ENCODE peak calls at places on chromosome 10, in six cellular contexts. One of them, this sample, is unnamed.

GRCh38 chr10:11238893-11239292 is 221.2 kb downstream of the CELF2 start:
- DNase-seq in keratinocyte: no peak
- DNase-seq in colonic mucosa: no peak
- DNase-seq in left ventricle myocardium inferior: no peak
- DNase-seq in Caco-2: no peak
- DNase-seq in GM06990: no peak
- DNase-seq in this sample: no peak

GRCh38 chr10:48587101-48587500 is 17.8 kb downstream of the ARHGAP22 start:
- DNase-seq in GM06990: no peak
- DNase-seq in colonic mucosa: no peak
- DNase-seq in Caco-2: no peak
- DNase-seq in keratinocyte: no peak
- DNase-seq in left ventricle myocardium inferior: no peak
- DNase-seq in this sample: no peak

GRCh38 chr10:3893904-3894563 is 109.0 kb upstream of the KLF6 start:
- DNase-seq in left ventricle myocardium inferior: no peak
- DNase-seq in keratinocyte: no peak
- DNase-seq in Caco-2: no peak
- DNase-seq in colonic mucosa: no peak
- DNase-seq in GM06990: no peak
- DNase-seq in this sample: no peak

GRCh38 chr10:126090911-126091728 is 194.8 kb downstream of the FANK1 start:
- DNase-seq in Caco-2: no peak
- DNase-seq in keratinocyte: peak; percentile 84
- DNase-seq in left ventricle myocardium inferior: no peak
- DNase-seq in colonic mucosa: no peak
- DNase-seq in GM06990: no peak
- DNase-seq in this sample: peak; percentile 91

GRCh38 chr10:74189999-74190421 is 39.0 kb downstream of the ADK start:
- DNase-seq in GM06990: no peak
- DNase-seq in Caco-2: peak; percentile 64
- DNase-seq in keratinocyte: no peak
- DNase-seq in colonic mucosa: no peak
- DNase-seq in left ventricle myocardium inferior: no peak
- DNase-seq in this sample: peak; percentile 96

GRCh38 chr10:122544493-122544892 is 16.1 kb upstream of the DMBT1 start:
- DNase-seq in GM06990: no peak
- DNase-seq in left ventricle myocardium inferior: no peak
- DNase-seq in keratinocyte: no peak
- DNase-seq in Caco-2: no peak
- DNase-seq in colonic mucosa: no peak
- DNase-seq in this sample: no peak

GRCh38 chr10:35328404-35329037 is 7.8 kb upstream of the CCNY start:
- DNase-seq in GM06990: no peak
- DNase-seq in colonic mucosa: no peak
- DNase-seq in left ventricle myocardium inferior: no peak
- DNase-seq in Caco-2: no peak
- DNase-seq in keratinocyte: no peak
- DNase-seq in this sample: peak; percentile 70

GRCh38 chr10:3708830-3709229 is 76.2 kb downstream of the KLF6 start:
- DNase-seq in GM06990: no peak
- DNase-seq in left ventricle myocardium inferior: no peak
- DNase-seq in colonic mucosa: no peak
- DNase-seq in keratinocyte: no peak
- DNase-seq in Caco-2: no peak
- DNase-seq in this sample: no peak

GRCh38 chr10:110404825-110405224 is 92.9 kb upstream of the DUSP5 start:
- DNase-seq in Caco-2: no peak
- DNase-seq in keratinocyte: no peak
- DNase-seq in colonic mucosa: no peak
- DNase-seq in left ventricle myocardium inferior: no peak
- DNase-seq in GM06990: no peak
- DNase-seq in this sample: no peak

GRCh38 chr10:107671968-107672367 is 507.5 kb upstream of the SORCS1 start:
- DNase-seq in left ventricle myocardium inferior: no peak
- DNase-seq in Caco-2: no peak
- DNase-seq in colonic mucosa: no peak
- DNase-seq in GM06990: no peak
- DNase-seq in keratinocyte: no peak
- DNase-seq in this sample: no peak

GRCh38 chr10:970311-971149 is 17.7 kb upstream of the GTPBP4 start:
- DNase-seq in left ventricle myocardium inferior: no peak
- DNase-seq in colonic mucosa: peak; percentile 27
- DNase-seq in GM06990: no peak
- DNase-seq in Caco-2: peak; percentile 91
- DNase-seq in keratinocyte: no peak
- DNase-seq in this sample: peak; percentile 32

GRCh38 chr10:125955766-125956165 is 59.4 kb downstream of the FANK1 start:
- DNase-seq in GM06990: no peak
- DNase-seq in keratinocyte: no peak
- DNase-seq in colonic mucosa: no peak
- DNase-seq in Caco-2: no peak
- DNase-seq in left ventricle myocardium inferior: no peak
- DNase-seq in this sample: no peak

GRCh38 chr10:76033457-76034196 is 602.2 kb downstream of the LRMDA start:
- DNase-seq in left ventricle myocardium inferior: no peak
- DNase-seq in Caco-2: peak; percentile 76
- DNase-seq in colonic mucosa: no peak
- DNase-seq in keratinocyte: no peak
- DNase-seq in GM06990: no peak
- DNase-seq in this sample: peak; percentile 88
- TF ChIP-seq CTCF in left ventricle myocardium inferior: peak; percentile 25
- TF ChIP-seq CTCF in Caco-2: peak; percentile 23
- TF ChIP-seq CTCF in colonic mucosa: no peak
- TF ChIP-seq CTCF in keratinocyte: peak; percentile 20
- TF ChIP-seq CTCF in GM06990: no peak
- TF ChIP-seq CTCF in this sample: peak; percentile 50

GRCh38 chr10:114077815-114078219 is 34.2 kb downstream of the ADRB1 start:
- DNase-seq in left ventricle myocardium inferior: no peak
- DNase-seq in Caco-2: no peak
- DNase-seq in GM06990: no peak
- DNase-seq in keratinocyte: no peak
- DNase-seq in colonic mucosa: no peak
- DNase-seq in this sample: no peak
- TF ChIP-seq CTCF in left ventricle myocardium inferior: peak; percentile 15
- TF ChIP-seq CTCF in Caco-2: no peak
- TF ChIP-seq CTCF in GM06990: no peak
- TF ChIP-seq CTCF in keratinocyte: peak; percentile 11
- TF ChIP-seq CTCF in colonic mucosa: no peak
- TF ChIP-seq CTCF in this sample: no peak

GRCh38 chr10:30094601-30095000 is 35.2 kb upstream of the JCAD start:
- DNase-seq in colonic mucosa: no peak
- DNase-seq in left ventricle myocardium inferior: no peak
- DNase-seq in GM06990: no peak
- DNase-seq in keratinocyte: no peak
- DNase-seq in Caco-2: no peak
- DNase-seq in this sample: no peak

GRCh38 chr10:30095811-30096422 is 36.5 kb upstream of the JCAD start:
- DNase-seq in Caco-2: no peak
- DNase-seq in colonic mucosa: no peak
- DNase-seq in left ventricle myocardium inferior: no peak
- DNase-seq in keratinocyte: no peak
- DNase-seq in GM06990: no peak
- DNase-seq in this sample: no peak

GRCh38 chr10:30091136-30091535 is 31.8 kb upstream of the JCAD start:
- DNase-seq in GM06990: no peak
- DNase-seq in colonic mucosa: no peak
- DNase-seq in keratinocyte: no peak
- DNase-seq in Caco-2: no peak
- DNase-seq in left ventricle myocardium inferior: no peak
- DNase-seq in this sample: no peak

GRCh38 chr10:30092151-30092790 is 32.9 kb upstream of the JCAD start:
- DNase-seq in GM06990: no peak
- DNase-seq in left ventricle myocardium inferior: no peak
- DNase-seq in Caco-2: no peak
- DNase-seq in colonic mucosa: no peak
- DNase-seq in keratinocyte: no peak
- DNase-seq in this sample: peak; percentile 56

GRCh38 chr10:30093303-30093967 is 34.0 kb upstream of the JCAD start:
- DNase-seq in Caco-2: no peak
- DNase-seq in left ventricle myocardium inferior: no peak
- DNase-seq in colonic mucosa: no peak
- DNase-seq in GM06990: no peak
- DNase-seq in keratinocyte: no peak
- DNase-seq in this sample: no peak
- TF ChIP-seq CTCF in Caco-2: peak; percentile 14
- TF ChIP-seq CTCF in left ventricle myocardium inferior: no peak
- TF ChIP-seq CTCF in colonic mucosa: no peak
- TF ChIP-seq CTCF in GM06990: no peak
- TF ChIP-seq CTCF in keratinocyte: no peak
- TF ChIP-seq CTCF in this sample: no peak

DNA sequence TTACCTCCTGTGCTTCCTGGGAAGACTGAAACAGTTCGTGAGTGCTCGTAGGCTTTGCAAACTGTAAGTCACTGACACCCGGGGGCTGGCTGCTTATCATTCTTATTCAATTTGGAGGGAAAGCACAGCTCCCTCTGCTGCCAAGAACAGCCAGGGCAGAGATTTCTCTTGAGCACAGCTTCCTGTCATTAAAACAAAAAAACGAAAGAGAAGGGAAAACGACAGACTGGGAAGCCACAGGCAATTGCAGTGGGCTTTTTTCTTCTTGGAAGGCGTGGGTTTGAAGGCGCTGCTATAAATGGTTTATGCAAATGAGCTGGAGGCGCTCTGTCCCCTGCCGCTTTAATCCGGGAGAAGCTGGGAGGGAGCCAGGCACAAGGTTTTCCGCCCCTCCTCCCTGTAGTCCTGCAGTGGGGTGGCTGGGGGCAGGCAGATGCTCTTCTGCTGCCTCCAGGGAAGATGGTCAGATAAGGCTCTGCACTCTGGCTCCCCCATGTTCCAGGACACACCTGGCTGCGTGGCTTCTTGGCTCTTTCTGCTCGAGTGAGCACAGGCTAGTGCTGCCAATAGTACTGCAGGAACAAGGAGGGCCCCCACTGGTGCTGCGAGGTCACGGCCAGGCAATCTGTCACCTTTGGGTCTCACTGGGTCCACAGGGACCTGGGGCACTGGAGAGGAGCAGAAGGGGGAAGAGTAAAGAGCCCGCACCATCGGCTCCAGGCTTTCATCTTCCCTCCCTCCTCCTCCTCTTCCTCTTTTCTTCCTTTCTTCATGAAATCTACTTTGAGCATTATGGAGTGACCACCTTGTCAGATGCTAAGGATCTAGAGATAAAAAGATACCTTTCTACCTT is 49.5 kb downstream of the NEURL1 start:
- DNase-seq in Caco-2: peak; percentile 38
- DNase-seq in keratinocyte: no peak
- DNase-seq in left ventricle myocardium inferior: no peak
- DNase-seq in GM06990: peak; percentile 25
- DNase-seq in colonic mucosa: peak; percentile 55
- DNase-seq in this sample: peak; percentile 38
- TF ChIP-seq CTCF in Caco-2: peak; percentile 26
- TF ChIP-seq CTCF in keratinocyte: peak; percentile 60
- TF ChIP-seq CTCF in left ventricle myocardium inferior: peak; percentile 55
- TF ChIP-seq CTCF in GM06990: peak; percentile 63
- TF ChIP-seq CTCF in colonic mucosa: no peak
- TF ChIP-seq CTCF in this sample: peak; percentile 61

GRCh38 chr10:103712898-103713498 is 142.4 kb downstream of the SH3PXD2A start:
- DNase-seq in left ventricle myocardium inferior: peak; percentile 77
- DNase-seq in Caco-2: peak; percentile 88
- DNase-seq in colonic mucosa: peak; percentile 89
- DNase-seq in GM06990: no peak
- DNase-seq in keratinocyte: peak; percentile 68
- DNase-seq in this sample: peak; percentile 77

GRCh38 chr10:103709341-103709920 is 145.9 kb downstream of the SH3PXD2A start:
- DNase-seq in colonic mucosa: no peak
- DNase-seq in left ventricle myocardium inferior: no peak
- DNase-seq in keratinocyte: no peak
- DNase-seq in GM06990: no peak
- DNase-seq in Caco-2: no peak
- DNase-seq in this sample: peak; percentile 67

GRCh38 chr10:103712146-103712545 is 143.2 kb downstream of the SH3PXD2A start:
- DNase-seq in Caco-2: no peak
- DNase-seq in keratinocyte: no peak
- DNase-seq in GM06990: no peak
- DNase-seq in left ventricle myocardium inferior: no peak
- DNase-seq in colonic mucosa: no peak
- DNase-seq in this sample: no peak

GRCh38 chr10:103710490-103710889 is 144.9 kb downstream of the SH3PXD2A start:
- DNase-seq in colonic mucosa: no peak
- DNase-seq in Caco-2: no peak
- DNase-seq in keratinocyte: no peak
- DNase-seq in GM06990: no peak
- DNase-seq in left ventricle myocardium inferior: no peak
- DNase-seq in this sample: no peak

DNA sequence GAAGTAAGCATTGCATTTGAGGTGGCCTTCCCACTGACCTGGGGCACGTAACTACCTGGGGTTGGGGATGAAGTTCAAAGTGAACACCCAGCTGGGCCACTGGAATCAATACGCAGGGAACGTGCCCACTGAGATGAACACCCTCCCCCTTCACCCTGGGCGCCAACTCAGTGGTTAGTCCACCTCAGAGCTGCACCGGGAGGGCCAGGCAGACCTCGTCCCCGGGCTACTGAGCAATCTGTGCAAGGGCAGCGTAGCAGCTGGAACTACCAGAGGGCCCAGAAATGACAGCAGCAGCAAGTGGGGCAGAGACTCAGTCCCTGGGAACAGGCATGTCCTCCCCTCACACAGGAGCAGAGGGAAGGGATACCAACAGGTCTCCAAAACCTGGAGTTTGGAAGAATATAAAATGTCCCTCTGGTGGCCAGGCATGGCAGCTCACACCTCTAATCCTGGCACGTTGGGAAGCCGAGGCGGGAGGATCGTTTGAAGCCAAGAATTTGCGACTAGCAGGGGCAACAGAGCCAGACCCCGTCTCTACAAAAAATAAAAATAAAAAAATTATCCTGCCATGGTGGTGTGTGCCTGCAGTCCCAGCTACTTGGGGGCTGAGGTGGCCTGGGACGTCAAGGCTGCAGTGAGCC is 143.9 kb downstream of the SH3PXD2A start:
- DNase-seq in keratinocyte: no peak
- DNase-seq in GM06990: no peak
- DNase-seq in left ventricle myocardium inferior: no peak
- DNase-seq in colonic mucosa: no peak
- DNase-seq in Caco-2: no peak
- DNase-seq in this sample: no peak
- TF ChIP-seq CTCF in keratinocyte: peak; percentile 14
- TF ChIP-seq CTCF in GM06990: peak; percentile 15
- TF ChIP-seq CTCF in left ventricle myocardium inferior: peak; percentile 19
- TF ChIP-seq CTCF in colonic mucosa: no peak
- TF ChIP-seq CTCF in Caco-2: peak; percentile 37
- TF ChIP-seq CTCF in this sample: peak; percentile 13

GRCh38 chr10:132611986-132612385 is 74.4 kb downstream of the INPP5A start:
- DNase-seq in colonic mucosa: no peak
- DNase-seq in left ventricle myocardium inferior: no peak
- DNase-seq in Caco-2: no peak
- DNase-seq in GM06990: no peak
- DNase-seq in keratinocyte: no peak
- DNase-seq in this sample: no peak
- TF ChIP-seq CTCF in colonic mucosa: no peak
- TF ChIP-seq CTCF in left ventricle myocardium inferior: no peak
- TF ChIP-seq CTCF in Caco-2: no peak
- TF ChIP-seq CTCF in GM06990: no peak
- TF ChIP-seq CTCF in keratinocyte: no peak
- TF ChIP-seq CTCF in this sample: no peak

GRCh38 chr10:43105793-43106158 is 28.9 kb downstream of the RET start:
- DNase-seq in colonic mucosa: no peak
- DNase-seq in keratinocyte: no peak
- DNase-seq in Caco-2: no peak
- DNase-seq in GM06990: no peak
- DNase-seq in left ventricle myocardium inferior: no peak
- DNase-seq in this sample: no peak
- TF ChIP-seq CTCF in colonic mucosa: no peak
- TF ChIP-seq CTCF in keratinocyte: no peak
- TF ChIP-seq CTCF in Caco-2: no peak
- TF ChIP-seq CTCF in GM06990: no peak
- TF ChIP-seq CTCF in left ventricle myocardium inferior: peak; percentile 39
- TF ChIP-seq CTCF in this sample: no peak

GRCh38 chr10:69883256-69883655 is 81.5 kb downstream of the COL13A1 start:
- DNase-seq in keratinocyte: no peak
- DNase-seq in colonic mucosa: peak; percentile 58
- DNase-seq in left ventricle myocardium inferior: no peak
- DNase-seq in Caco-2: peak; percentile 78
- DNase-seq in GM06990: no peak
- DNase-seq in this sample: no peak
- TF ChIP-seq CTCF in keratinocyte: peak; percentile 75
- TF ChIP-seq CTCF in colonic mucosa: peak; percentile 44
- TF ChIP-seq CTCF in left ventricle myocardium inferior: no peak
- TF ChIP-seq CTCF in Caco-2: peak; percentile 78
- TF ChIP-seq CTCF in GM06990: no peak
- TF ChIP-seq CTCF in this sample: peak; percentile 7